ENCODE peak calls at places on chromosomes 11 and 22, in four cellular contexts. A is NCI-H774, U is fibroblast of gingiva, E is NCI-H446 treated with DMSO at 0.1 percent for 48 hours. P is an unnamed sample.
A peak's percentile ranks its signal among the peaks of the same experiment; 100 is the strongest.

GRCh38 chr11:71397961-71398360 is 50.2 kb downstream of the DHCR7 start:
- DNase-seq in A (no peak), U (no peak), E (no peak), P (no peak)

GRCh38 chr11:773830-774229 is 3.5 kb downstream of the GATD1 start:
- DNase-seq in A (no peak), U (no peak), E (no peak), P (no peak)

GRCh38 chr22:31098633-31099110 is 8.7 kb downstream of the SELENOM start:
- DNase-seq in A (no peak), U (no peak), E (no peak), P (no peak)

GRCh38 chr11:2708151-2708581 is 8.4 kb upstream of the KCNQ1OT1 start:
- DNase-seq in A (no peak), U (peak; percentile 27), E (no peak), P (no peak)

GRCh38 chr11:93622043-93622442 is 39.4 kb upstream of the CEP295 start:
- DNase-seq in A (no peak), U (no peak), E (no peak), P (no peak)

GRCh38 chr22:33793464-33793863 is 126.8 kb downstream of the LARGE1 start:
- DNase-seq in A (no peak), U (no peak), E (no peak), P (no peak)

GRCh38 chr11:73592640-73593039 is 5.3 kb downstream of the FAM168A start:
- DNase-seq in A (no peak), U (no peak), E (no peak), P (no peak)

GRCh38 chr11:126485021-126485781 is 129.7 kb downstream of the ST3GAL4 start:
- DNase-seq in A (no peak), U (peak; percentile 26), E (no peak), P (no peak)

GRCh38 chr22:36467946-36468345 is 13.5 kb downstream of the TXN2 start:
- DNase-seq in A (no peak), U (peak; percentile 82), E (no peak), P (no peak)

GRCh38 chr11:125105921-125106320 is 5.5 kb downstream of the TMEM218 start:
- DNase-seq in A (no peak), U (peak; percentile 78), E (no peak), P (no peak)

GRCh38 chr11:33869511-33870422 is 22.1 kb downstream of the LMO2 start:
- DNase-seq in A (peak; percentile 29), U (no peak), E (peak; percentile 32), P (peak; percentile 72)

GRCh38 chr22:40218152-40218551 is 40.4 kb downstream of the TNRC6B start:
- DNase-seq in A (no peak), U (no peak), E (no peak), P (no peak)

GRCh38 chr22:43209523-43209890 is 22.6 kb upstream of the TTLL12 start:
- DNase-seq in A (no peak), U (no peak), E (no peak), P (no peak)

GRCh38 chr22:47474895-47475294 is 712.4 kb downstream of the TBC1D22A start:
- DNase-seq in A (no peak), U (no peak), E (no peak), P (no peak)

GRCh38 chr11:7672960-7673723 is at the start of gene CYB5R2:
- DNase-seq in A (peak; percentile 21), U (peak; percentile 64), E (no peak), P (no peak)

GRCh38 chr22:18121436-18122253 is 11.0 kb downstream of the TUBA8 start:
- DNase-seq in A (no peak), U (no peak), E (no peak), P (no peak)

GRCh38 chr11:75762158-75762557 is 6.4 kb upstream of the DGAT2 start:
- DNase-seq in A (no peak), U (no peak), E (no peak), P (no peak)

GRCh38 chr11:2378527-2379210 is 1.6 kb downstream of the CD81 start:
- DNase-seq in A (no peak), U (peak; percentile 94), E (no peak), P (no peak)

GRCh38 chr11:47186937-47187681 is 875 bp upstream of the PACSIN3 start:
- DNase-seq in A (no peak), U (peak; percentile 39), E (no peak), P (peak; percentile 88)

GRCh38 chr11:20444537-20444936 is 57.0 kb downstream of the PRMT3 start:
- DNase-seq in A (no peak), U (no peak), E (no peak), P (no peak)

GRCh38 chr22:46029574-46030200 is 52.7 kb upstream of the WNT7B start:
- DNase-seq in A (no peak), U (peak; percentile 31), E (no peak), P (no peak)

GRCh38 chr11:97201743-97202612 is 812.2 kb downstream of the JRKL start:
- DNase-seq in A (no peak), U (no peak), E (no peak), P (no peak)

GRCh38 chr11:69446108-69446507 is 35.4 kb upstream of the LINC01488 start:
- DNase-seq in A (no peak), U (peak; percentile 6), E (no peak), P (no peak)

GRCh38 chr22:19466126-19466716 is 12.8 kb downstream of the UFD1 start:
- DNase-seq in A (no peak), U (no peak), E (peak; percentile 36), P (no peak)

GRCh38 chr11:113778111-113778910 is 1.3 kb upstream of the CLDN25 start:
- DNase-seq in A (peak; percentile 56), U (no peak), E (peak; percentile 38), P (no peak)

GRCh38 chr22:35335468-35335867 is 35.8 kb downstream of the TOM1 start:
- DNase-seq in A (no peak), U (no peak), E (no peak), P (no peak)

GRCh38 chr11:93895106-93895862 is 44.9 kb upstream of the VSTM5 start:
- DNase-seq in A (peak; percentile 65), U (peak; percentile 77), E (no peak), P (peak; percentile 42)

GRCh38 chr22:26751217-26751616 is 93.8 kb downstream of the MIAT start:
- DNase-seq in A (no peak), U (no peak), E (no peak), P (no peak)

GRCh38 chr11:88043149-88043548 is 132.1 kb downstream of the RAB38 start:
- DNase-seq in A (no peak), U (no peak), E (no peak), P (no peak)

GRCh38 chr11:111302298-111302697 is 4.0 kb downstream of the POU2AF3 start:
- DNase-seq in A (no peak), U (no peak), E (no peak), P (no peak)

GRCh38 chr11:77529685-77530084 is 55.8 kb upstream of the PAK1 start:
- DNase-seq in A (no peak), U (no peak), E (no peak), P (no peak)

GRCh38 chr11:3109434-3109833 is 52.2 kb upstream of the CARS1 start:
- DNase-seq in A (no peak), U (no peak), E (no peak), P (no peak)

GRCh38 chr22:48750826-48751440 is 1076.7 kb downstream of the BRD1 start:
- DNase-seq in A (no peak), U (no peak), E (no peak), P (peak; percentile 22)

P was measured in D341Med.